ENCODE peak calls at places on chromosome 15, in eight cellular contexts. One of them, this sample, is unnamed. For H3K4me1, the result is how much of the 10 kb centered on the place peaks cover.

GRCh38 chr15:38996111-38996541 is 431.5 kb upstream of the RASGRP1 start:
- DNase-seq in GM23338: no peak
- DNase-seq in HCT116: no peak
- DNase-seq in upper lobe of left lung: no peak
- DNase-seq in sigmoid colon: no peak
- DNase-seq in K562: no peak
- DNase-seq in stomach: no peak
- DNase-seq in transverse colon: no peak
- DNase-seq in this sample: no peak

GRCh38 chr15:82663186-82663600 is 16.0 kb upstream of the CPEB1 start:
- DNase-seq in K562: peak
- DNase-seq in HCT116: no peak
- DNase-seq in upper lobe of left lung: no peak
- DNase-seq in transverse colon: peak
- DNase-seq in stomach: peak
- DNase-seq in GM23338: peak
- DNase-seq in sigmoid colon: no peak
- DNase-seq in this sample: no peak

GRCh38 chr15:47384316-47384715 is 333.0 kb upstream of the SEMA6D start:
- DNase-seq in upper lobe of left lung: no peak
- DNase-seq in transverse colon: no peak
- DNase-seq in sigmoid colon: no peak
- DNase-seq in GM23338: peak
- DNase-seq in stomach: no peak
- DNase-seq in K562: no peak
- DNase-seq in HCT116: no peak
- DNase-seq in this sample: no peak

GRCh38 chr15:75043509-75044257 is 20.3 kb downstream of the PPCDC start:
- DNase-seq in K562: peak
- DNase-seq in transverse colon: peak
- DNase-seq in upper lobe of left lung: peak
- DNase-seq in HCT116: no peak
- DNase-seq in GM23338: no peak
- DNase-seq in sigmoid colon: peak
- DNase-seq in stomach: peak
- DNase-seq in this sample: peak

GRCh38 chr15:72784233-72784876 is 797 bp upstream of the ADPGK start:
- DNase-seq in HCT116: peak
- DNase-seq in stomach: no peak
- DNase-seq in upper lobe of left lung: peak
- DNase-seq in GM23338: peak
- DNase-seq in transverse colon: no peak
- DNase-seq in sigmoid colon: no peak
- DNase-seq in K562: peak
- DNase-seq in this sample: peak

GRCh38 chr15:100671858-100672543 is 69.6 kb downstream of the ASB7 start:
- DNase-seq in upper lobe of left lung: no peak
- DNase-seq in GM23338: peak
- DNase-seq in HCT116: peak
- DNase-seq in stomach: no peak
- DNase-seq in sigmoid colon: no peak
- DNase-seq in transverse colon: no peak
- DNase-seq in K562: peak
- DNase-seq in this sample: no peak

GRCh38 chr15:74443100-74443909 is 9.5 kb upstream of the SEMA7A start:
- DNase-seq in GM23338: no peak
- DNase-seq in K562: no peak
- DNase-seq in HCT116: no peak
- DNase-seq in transverse colon: no peak
- DNase-seq in stomach: no peak
- DNase-seq in sigmoid colon: peak
- DNase-seq in upper lobe of left lung: no peak
- DNase-seq in this sample: no peak

GRCh38 chr15:44427756-44428724 is 611 bp downstream of the CTDSPL2 start:
- DNase-seq in sigmoid colon: no peak
- DNase-seq in stomach: peak
- DNase-seq in HCT116: peak
- DNase-seq in transverse colon: peak
- DNase-seq in K562: peak
- DNase-seq in upper lobe of left lung: peak
- DNase-seq in GM23338: peak
- DNase-seq in this sample: peak

GRCh38 chr15:71562251-71562650 is 248.1 kb upstream of the NR2E3 start:
- DNase-seq in stomach: no peak
- DNase-seq in GM23338: no peak
- DNase-seq in transverse colon: no peak
- DNase-seq in K562: no peak
- DNase-seq in HCT116: no peak
- DNase-seq in sigmoid colon: no peak
- DNase-seq in upper lobe of left lung: no peak
- DNase-seq in this sample: no peak

GRCh38 chr15:60568301-60568742 is 89.4 kb upstream of the ICE2 start:
- DNase-seq in K562: no peak
- DNase-seq in stomach: no peak
- DNase-seq in sigmoid colon: no peak
- DNase-seq in HCT116: no peak
- DNase-seq in transverse colon: peak
- DNase-seq in GM23338: peak
- DNase-seq in upper lobe of left lung: no peak
- DNase-seq in this sample: no peak

GRCh38 chr15:73856458-73857192 is 16.7 kb upstream of the TBC1D21 start:
- DNase-seq in upper lobe of left lung: no peak
- DNase-seq in GM23338: no peak
- DNase-seq in K562: no peak
- DNase-seq in transverse colon: no peak
- DNase-seq in stomach: peak
- DNase-seq in HCT116: no peak
- DNase-seq in sigmoid colon: no peak
- DNase-seq in this sample: no peak

GRCh38 chr15:40330368-40330836 is 6.9 kb downstream of the INAFM2 start:
- DNase-seq in K562: peak
- DNase-seq in stomach: no peak
- DNase-seq in sigmoid colon: peak
- DNase-seq in HCT116: no peak
- DNase-seq in transverse colon: peak
- DNase-seq in upper lobe of left lung: peak
- DNase-seq in GM23338: no peak
- DNase-seq in this sample: no peak

GRCh38 chr15:57637836-57638235 is 46.1 kb downstream of the MYZAP start:
- DNase-seq in upper lobe of left lung: no peak
- DNase-seq in stomach: no peak
- DNase-seq in transverse colon: no peak
- DNase-seq in GM23338: no peak
- DNase-seq in HCT116: no peak
- DNase-seq in K562: no peak
- DNase-seq in sigmoid colon: no peak
- DNase-seq in this sample: no peak

DNA sequence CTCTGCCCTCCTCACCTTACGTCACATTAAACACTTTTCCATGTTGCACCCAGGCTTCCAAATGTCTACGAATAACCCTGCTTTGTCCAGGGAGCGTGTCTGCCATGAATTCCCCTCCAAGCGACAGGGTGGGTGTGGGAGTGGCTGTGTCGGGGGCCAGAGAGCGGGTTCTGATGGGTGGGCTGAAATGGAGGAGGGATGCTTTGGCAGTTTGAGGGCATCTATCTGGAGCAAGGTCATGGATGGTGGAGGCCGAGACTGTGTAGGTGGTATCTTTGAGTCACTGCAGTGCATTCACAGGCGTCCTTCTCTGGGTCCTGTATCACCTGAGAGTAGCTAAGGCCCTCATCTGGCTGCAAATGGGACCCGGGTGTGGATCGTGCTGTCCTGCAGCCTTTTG is 36.6 kb downstream of the SMAD6 start:
- DNase-seq in transverse colon: no peak
- DNase-seq in K562: no peak
- DNase-seq in stomach: no peak
- DNase-seq in sigmoid colon: peak
- DNase-seq in upper lobe of left lung: no peak
- DNase-seq in GM23338: no peak
- DNase-seq in HCT116: no peak
- DNase-seq in this sample: no peak
- H3K4me1 ChIP-seq in transverse colon: under half
- H3K4me1 ChIP-seq in K562: under half
- H3K4me1 ChIP-seq in stomach: under half
- H3K4me1 ChIP-seq in sigmoid colon: under half
- H3K4me1 ChIP-seq in upper lobe of left lung: half or more
- H3K4me1 ChIP-seq in GM23338: under half
- H3K4me1 ChIP-seq in HCT116: under half
- H3K4me1 ChIP-seq in this sample: under half

GRCh38 chr15:96342143-96342466 is 11.6 kb downstream of the NR2F2 start:
- DNase-seq in upper lobe of left lung: no peak
- DNase-seq in stomach: no peak
- DNase-seq in HCT116: no peak
- DNase-seq in sigmoid colon: no peak
- DNase-seq in K562: no peak
- DNase-seq in transverse colon: no peak
- DNase-seq in GM23338: no peak
- DNase-seq in this sample: no peak

GRCh38 chr15:96340348-96340610 is 9.8 kb downstream of the NR2F2 start:
- DNase-seq in stomach: no peak
- DNase-seq in upper lobe of left lung: no peak
- DNase-seq in transverse colon: no peak
- DNase-seq in K562: no peak
- DNase-seq in GM23338: no peak
- DNase-seq in sigmoid colon: no peak
- DNase-seq in HCT116: no peak
- DNase-seq in this sample: no peak

GRCh38 chr15:96341465-96342142 is 11.1 kb downstream of the NR2F2 start:
- DNase-seq in transverse colon: no peak
- DNase-seq in K562: no peak
- DNase-seq in HCT116: no peak
- DNase-seq in upper lobe of left lung: no peak
- DNase-seq in GM23338: peak
- DNase-seq in stomach: no peak
- DNase-seq in sigmoid colon: peak
- DNase-seq in this sample: no peak

GRCh38 chr15:96339662-96340347 is 9.3 kb downstream of the NR2F2 start:
- DNase-seq in transverse colon: no peak
- DNase-seq in HCT116: no peak
- DNase-seq in sigmoid colon: no peak
- DNase-seq in stomach: no peak
- DNase-seq in upper lobe of left lung: no peak
- DNase-seq in GM23338: no peak
- DNase-seq in K562: no peak
- DNase-seq in this sample: no peak

DNA sequence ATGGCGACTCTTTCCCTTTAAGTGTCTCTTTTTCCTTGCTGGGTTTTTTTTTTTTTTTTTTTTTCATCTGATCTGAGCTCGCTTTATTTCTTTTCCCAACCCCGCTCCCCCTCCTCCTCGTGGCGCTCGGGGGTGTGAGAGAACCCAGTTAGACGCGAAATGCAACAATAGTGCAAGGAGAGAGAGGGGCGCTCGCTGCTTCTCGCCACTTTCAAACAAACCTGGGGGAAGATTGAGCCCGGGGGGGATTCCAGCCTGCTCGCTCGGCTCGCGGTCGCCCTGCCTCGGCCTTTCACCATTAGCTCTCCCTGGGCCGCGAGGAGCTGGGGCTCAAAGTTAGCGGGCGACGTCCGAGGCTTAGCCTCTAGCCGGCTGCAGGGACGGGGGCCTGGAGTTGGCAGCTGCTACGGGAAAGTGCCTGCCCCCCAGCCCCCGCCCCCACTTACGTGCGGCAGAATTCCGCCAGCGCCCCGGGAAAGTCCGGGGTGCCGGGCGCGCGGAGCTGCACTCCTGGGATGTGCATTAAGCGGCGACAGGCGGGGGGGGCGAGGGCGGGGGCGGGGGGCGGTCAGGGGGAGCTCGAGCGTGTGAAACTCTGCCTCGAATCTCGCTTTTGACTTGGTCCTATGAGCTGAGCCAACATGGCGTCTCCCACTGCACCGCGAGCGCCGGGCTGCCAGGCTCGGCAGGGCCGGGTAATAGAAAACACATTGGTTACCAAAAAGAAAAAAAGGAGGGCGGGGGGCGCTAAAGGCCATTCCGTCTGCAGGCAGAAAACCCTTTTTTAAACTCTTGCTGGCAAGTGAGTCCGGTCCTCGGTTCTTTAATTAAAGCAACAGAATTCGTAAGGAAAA is 10.3 kb downstream of the NR2F2 start:
- DNase-seq in K562: no peak
- DNase-seq in upper lobe of left lung: no peak
- DNase-seq in GM23338: peak
- DNase-seq in transverse colon: peak
- DNase-seq in stomach: no peak
- DNase-seq in sigmoid colon: peak
- DNase-seq in HCT116: no peak
- DNase-seq in this sample: no peak
- TF ChIP-seq POLR2AphosphoS5 in K562: no peak
- TF ChIP-seq POLR2AphosphoS5 in upper lobe of left lung: no peak
- TF ChIP-seq POLR2AphosphoS5 in GM23338: no peak
- TF ChIP-seq POLR2AphosphoS5 in transverse colon: no peak
- TF ChIP-seq POLR2AphosphoS5 in stomach: no peak
- TF ChIP-seq POLR2AphosphoS5 in sigmoid colon: no peak
- TF ChIP-seq POLR2AphosphoS5 in HCT116: no peak
- TF ChIP-seq POLR2AphosphoS5 in this sample: no peak

GRCh38 chr15:36658321-36658720 is 78.9 kb downstream of the CDIN1 start:
- DNase-seq in stomach: no peak
- DNase-seq in GM23338: no peak
- DNase-seq in transverse colon: no peak
- DNase-seq in upper lobe of left lung: no peak
- DNase-seq in HCT116: no peak
- DNase-seq in K562: no peak
- DNase-seq in sigmoid colon: no peak
- DNase-seq in this sample: no peak
- H3K4me1 ChIP-seq in stomach: under half
- H3K4me1 ChIP-seq in GM23338: under half
- H3K4me1 ChIP-seq in transverse colon: under half
- H3K4me1 ChIP-seq in upper lobe of left lung: under half
- H3K4me1 ChIP-seq in HCT116: under half
- H3K4me1 ChIP-seq in K562: under half
- H3K4me1 ChIP-seq in sigmoid colon: under half
- H3K4me1 ChIP-seq in this sample: under half

DNA sequence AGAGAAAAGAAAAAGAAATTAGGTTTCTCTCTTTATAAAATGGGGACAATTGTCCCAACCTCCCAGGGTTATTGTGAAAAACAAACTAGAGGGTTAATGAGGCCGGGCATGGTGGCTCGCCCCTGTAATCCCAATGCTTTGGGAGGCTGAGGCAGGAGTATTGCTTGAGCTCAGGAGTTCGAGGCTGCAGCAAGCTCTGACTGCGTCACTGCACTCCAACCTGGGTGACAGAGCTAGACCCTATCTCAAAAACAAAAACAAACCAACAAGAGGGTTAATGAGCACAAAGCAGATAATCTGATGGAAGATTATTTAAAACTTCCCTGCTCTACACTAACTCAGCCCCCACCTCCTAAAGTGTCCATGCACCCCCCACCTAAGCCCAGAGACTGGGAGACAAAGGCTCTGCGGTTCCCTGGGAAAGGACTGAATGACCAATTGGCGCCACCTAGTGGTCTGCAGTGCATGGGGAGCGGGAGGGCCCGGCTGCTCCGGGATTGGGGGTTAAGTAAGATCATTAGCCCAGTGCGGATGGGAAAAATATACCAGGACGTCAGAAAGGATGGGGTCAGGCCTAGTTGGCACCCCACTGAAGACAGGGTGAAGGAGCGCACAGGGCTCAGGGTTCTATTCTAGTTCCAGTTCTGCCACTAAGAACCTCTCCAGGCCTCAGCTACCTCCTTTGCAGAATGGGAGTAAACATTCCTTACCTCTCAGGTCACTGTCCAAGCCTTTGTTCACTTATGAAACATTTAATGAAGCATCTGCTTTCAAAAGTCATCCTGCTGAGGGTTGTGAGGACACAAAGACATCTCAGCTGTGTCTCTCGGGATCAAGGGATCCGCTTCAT is 15.6 kb downstream of the PIF1 start:
- DNase-seq in upper lobe of left lung: peak
- DNase-seq in HCT116: peak
- DNase-seq in sigmoid colon: peak
- DNase-seq in transverse colon: peak
- DNase-seq in K562: peak
- DNase-seq in stomach: peak
- DNase-seq in GM23338: peak
- DNase-seq in this sample: peak
- TF ChIP-seq POLR2AphosphoS5 in upper lobe of left lung: no peak
- TF ChIP-seq POLR2AphosphoS5 in HCT116: no peak
- TF ChIP-seq POLR2AphosphoS5 in sigmoid colon: no peak
- TF ChIP-seq POLR2AphosphoS5 in transverse colon: no peak
- TF ChIP-seq POLR2AphosphoS5 in K562: no peak
- TF ChIP-seq POLR2AphosphoS5 in stomach: no peak
- TF ChIP-seq POLR2AphosphoS5 in GM23338: no peak
- TF ChIP-seq POLR2AphosphoS5 in this sample: no peak